ENCODE peak calls at places on chromosomes 1 and 21, in seven cellular contexts. V, T, A, H, X, O and K are unnamed samples.

GRCh38 chr1:59375321-59376220 is 78.7 kb downstream of the FGGY start:
- DNase-seq in A (no peak), X (peak), V (no peak), T (peak), H (no peak), O (no peak), K (no peak)

GRCh38 chr1:207810173-207810572 is 58.3 kb downstream of the CD46 start:
- DNase-seq in H (no peak), A (no peak), O (no peak), V (no peak), T (no peak), X (peak), K (no peak)

GRCh38 chr1:116239916-116240315 is 128.7 kb downstream of the MAB21L3 start:
- DNase-seq in T (no peak), X (no peak), H (no peak), A (no peak), O (no peak), V (no peak), K (no peak)

GRCh38 chr1:159282118-159282517 is 20.0 kb upstream of the FCER1A start:
- DNase-seq in X (peak), O (peak), A (no peak), H (no peak), V (no peak), T (no peak), K (no peak)

GRCh38 chr1:175906370-175906769 is 163.0 kb upstream of the TNR start:
- DNase-seq in T (no peak), O (no peak), X (no peak), H (no peak), V (no peak), A (no peak), K (no peak)

GRCh38 chr1:58779837-58780585 is 3.8 kb downstream of the JUN start:
- DNase-seq in T (peak), A (no peak), V (peak), H (no peak), X (peak), O (peak), K (peak)

GRCh38 chr1:234499119-234500039 is 20.4 kb upstream of the TARBP1 start:
- DNase-seq in H (peak), O (peak), V (peak), T (peak), A (peak), X (peak), K (peak)

GRCh38 chr1:155812878-155813277 is 44.1 kb downstream of the GON4L start:
- DNase-seq in H (no peak), T (no peak), V (no peak), O (no peak), A (no peak), X (no peak), K (no peak)

GRCh38 chr1:36476945-36477344 is 5.8 kb downstream of the CSF3R start:
- DNase-seq in V (no peak), T (no peak), A (no peak), O (no peak), H (no peak), X (no peak), K (no peak)

GRCh38 chr21:44755227-44755626 is 43.9 kb upstream of the TSPEAR start:
- DNase-seq in T (no peak), V (no peak), A (no peak), H (no peak), O (no peak), X (peak), K (no peak)

GRCh38 chr1:76278711-76279386 is 204.3 kb downstream of the ST6GALNAC3 start:
- DNase-seq in X (no peak), A (no peak), H (no peak), O (no peak), T (no peak), V (no peak), K (no peak)

GRCh38 chr1:187853505-187853904 is 1024.8 kb downstream of the PLA2G4A start:
- DNase-seq in T (no peak), H (no peak), X (no peak), O (no peak), V (no peak), A (no peak), K (no peak)

GRCh38 chr1:109821221-109821669 is 57.5 kb upstream of the EPS8L3 start:
- DNase-seq in H (no peak), X (peak), A (no peak), T (peak), V (no peak), O (peak), K (no peak)

GRCh38 chr1:110620250-110620615 is 14.1 kb upstream of the KCNA2 start:
- DNase-seq in A (no peak), H (no peak), X (no peak), T (no peak), O (no peak), V (no peak), K (no peak)

GRCh38 chr21:31898898-31899630 is 26.2 kb downstream of the HUNK start:
- DNase-seq in A (no peak), V (no peak), T (no peak), H (no peak), O (no peak), X (no peak), K (no peak)

GRCh38 chr1:149917590-149918144 is at the start of gene SV2A:
- DNase-seq in X (peak), V (peak), T (no peak), O (no peak), H (peak), A (no peak), K (peak)

GRCh38 chr1:8702121-8702520 is 115.3 kb downstream of the RERE start:
- DNase-seq in A (no peak), V (no peak), H (no peak), X (peak), T (no peak), O (peak), K (peak)

GRCh38 chr21:35508389-35508888 is 459.3 kb upstream of the RUNX1 start:
- DNase-seq in O (peak), V (no peak), H (no peak), T (no peak), A (no peak), X (peak), K (no peak)

GRCh38 chr1:85311818-85312217 is 35.4 kb upstream of the BCL10 start:
- DNase-seq in T (no peak), X (no peak), V (no peak), O (no peak), H (no peak), A (no peak), K (no peak)

GRCh38 chr1:68103006-68103545 is 52.6 kb upstream of the DIRAS3 start:
- DNase-seq in A (no peak), X (no peak), O (no peak), T (no peak), H (no peak), V (no peak), K (no peak)